ENCODE peak calls at places on chromosomes 11 and 22, in seven cellular contexts. J is activated CD4-positive, CD25-positive, alpha-beta regulatory T cell; Z is AG20443; Q is GOT3; U is activated CD4-positive, alpha-beta T cell treated with anti-CD3 and anti-CD28 coated beads for 48 hours; T is T-cell; Y is naive thymus-derived CD8-positive, alpha-beta T cell. G is an unnamed sample.

GRCh38 chr11:117231637-117232021 is 244 bp downstream of the PCSK7 start:
- DNase-seq in Z (no peak), J (no peak), U (no peak), Q (no peak), Y (no peak), T (no peak), G (peak)

GRCh38 chr22:23533328-23533762 is 46.7 kb downstream of the IGLL1 start:
- DNase-seq in U (peak), Q (no peak), J (no peak), Z (no peak), T (no peak), Y (no peak), G (peak)

GRCh38 chr11:76291576-76292526 is 85.5 kb upstream of the WNT11 start:
- DNase-seq in T (no peak), Y (no peak), U (no peak), Z (no peak), J (no peak), Q (no peak), G (peak)

GRCh38 chr11:86484164-86484794 is 109.6 kb downstream of the CCDC81 start:
- DNase-seq in T (no peak), Q (peak), Y (no peak), J (no peak), U (no peak), Z (peak), G (peak)

GRCh38 chr11:113778111-113778910 is 1.3 kb upstream of the CLDN25 start:
- DNase-seq in Y (no peak), T (no peak), U (no peak), J (no peak), Z (peak), Q (no peak), G (no peak)

GRCh38 chr11:1054143-1055108 is 17.9 kb upstream of the MUC6 start:
- DNase-seq in U (no peak), Q (no peak), J (no peak), Y (no peak), T (no peak), Z (peak), G (no peak)

GRCh38 chr11:12914401-12914912 is 94.7 kb upstream of the RASSF10 start:
- DNase-seq in U (peak), J (no peak), Y (no peak), Q (no peak), Z (peak), T (no peak), G (peak)

GRCh38 chr11:44610556-44610955 is 45.1 kb downstream of the CD82 start:
- DNase-seq in Z (no peak), Y (no peak), Q (no peak), U (no peak), T (no peak), J (no peak), G (no peak)

GRCh38 chr11:20036625-20037335 is 123.5 kb downstream of the DBX1 start:
- DNase-seq in U (no peak), J (no peak), Y (no peak), Q (no peak), T (no peak), Z (no peak), G (peak)

GRCh38 chr11:6443269-6444003 is 2.6 kb upstream of the HPX start:
- DNase-seq in Y (peak), T (peak), U (peak), Q (no peak), Z (peak), J (peak), G (peak)

GRCh38 chr11:100684101-100685065 is 2.7 kb upstream of the ARHGAP42 start:
- DNase-seq in Y (no peak), Q (no peak), U (no peak), Z (no peak), J (no peak), T (no peak), G (peak)

GRCh38 chr22:21022507-21022906 is 7.5 kb downstream of the P2RX6 start:
- DNase-seq in U (no peak), Q (no peak), T (no peak), Y (no peak), J (no peak), Z (no peak), G (no peak)

GRCh38 chr11:8317164-8317563 is 53.5 kb upstream of the LMO1 start:
- DNase-seq in Q (no peak), T (no peak), Z (no peak), J (no peak), Y (no peak), U (no peak), G (no peak)

GRCh38 chr11:118699508-118700220 is 20.2 kb upstream of the TREH start:
- DNase-seq in T (peak), J (no peak), Z (no peak), Q (no peak), Y (peak), U (peak), G (no peak)

GRCh38 chr11:45827123-45827522 is 20.2 kb upstream of the CRY2 start:
- DNase-seq in U (no peak), J (no peak), T (no peak), Z (no peak), Y (no peak), Q (no peak), G (no peak)

GRCh38 chr22:50011447-50012200 is 941 bp downstream of the IL17REL start:
- DNase-seq in Q (no peak), U (no peak), Y (no peak), J (no peak), T (no peak), Z (no peak), G (peak)

GRCh38 chr11:46248270-46249102 is 29.0 kb upstream of the CREB3L1 start:
- DNase-seq in Y (no peak), Z (peak), Q (no peak), T (no peak), J (no peak), U (peak), G (no peak)

GRCh38 chr11:127017482-127017881 is 16.9 kb upstream of the KIRREL3 start:
- DNase-seq in Z (peak), T (no peak), Y (no peak), Q (peak), J (no peak), U (no peak), G (peak)

GRCh38 chr22:30325724-30326703 is 727 bp downstream of the TBC1D10A start:
- DNase-seq in T (no peak), Q (no peak), Y (peak), Z (peak), U (no peak), J (no peak), G (peak)

GRCh38 chr11:128468106-128468505 is 119.3 kb downstream of the ETS1 start:
- DNase-seq in Y (no peak), Q (no peak), J (no peak), Z (no peak), U (no peak), T (no peak), G (no peak)

GRCh38 chr11:93645938-93646337 is 15.5 kb upstream of the CEP295 start:
- DNase-seq in Y (no peak), U (no peak), J (no peak), Q (no peak), T (no peak), Z (no peak), G (no peak)

GRCh38 chr22:27851974-27852713 is 50.6 kb upstream of the MN1 start:
- DNase-seq in T (no peak), Z (no peak), J (no peak), Y (no peak), U (no peak), Q (no peak), G (peak)

GRCh38 chr22:41939981-41940852 is 6.7 kb downstream of the CENPM start:
- DNase-seq in Q (no peak), Y (peak), T (peak), J (peak), Z (no peak), U (peak), G (peak)

GRCh38 chr22:44247346-44247745 is 65.4 kb downstream of the SHISAL1 start:
- DNase-seq in Z (no peak), T (no peak), Q (no peak), Y (no peak), J (no peak), U (no peak), G (peak)

GRCh38 chr22:49013707-49014106 is 814.0 kb downstream of the BRD1 start:
- DNase-seq in Q (no peak), Y (no peak), T (no peak), Z (no peak), U (no peak), J (no peak), G (no peak)

GRCh38 chr11:1570001-1570453 is 2.0 kb downstream of the DUSP8 start:
- DNase-seq in U (no peak), J (no peak), Q (no peak), Z (no peak), Y (no peak), T (no peak), G (no peak)

GRCh38 chr11:119509277-119509841 is 86.4 kb upstream of the THY1 start:
- DNase-seq in Q (no peak), J (no peak), Y (no peak), U (no peak), T (no peak), Z (peak), G (no peak)